ENCODE peak calls at places on chromosomes 7 and 10, in four cellular contexts. L, Z, F and O are unnamed samples.

GRCh38 chr10:29840516-29841276 is 205.9 kb upstream of the SVIL start:
- DNase-seq in F (no peak), Z (peak; percentile 46), L (no peak), O (no peak)

GRCh38 chr7:14691597-14692203 is 210.9 kb downstream of the DGKB start:
- DNase-seq in L (peak; percentile 41), Z (peak; percentile 35), F (no peak), O (no peak)

GRCh38 chr10:89591111-89591795 is 53.8 kb downstream of the PANK1 start:
- DNase-seq in Z (peak; percentile 38), L (no peak), F (no peak), O (no peak)

GRCh38 chr10:9895981-9896380 is 1121.7 kb upstream of the CELF2 start:
- DNase-seq in L (no peak), Z (no peak), F (no peak), O (no peak)

GRCh38 chr7:134470864-134471263 is 12.0 kb upstream of the AKR1B1 start:
- DNase-seq in L (no peak), F (no peak), Z (no peak), O (no peak)

GRCh38 chr10:60426425-60426824 is 36.8 kb upstream of the ANK3 start:
- DNase-seq in Z (no peak), F (no peak), L (no peak), O (no peak)

GRCh38 chr7:69757990-69758430 is 159.7 kb downstream of the AUTS2 start:
- DNase-seq in F (no peak), Z (no peak), L (no peak), O (no peak)

GRCh38 chr7:121107923-121108498 is 119.5 kb downstream of the CPED1 start:
- DNase-seq in Z (no peak), F (no peak), L (no peak), O (no peak)

GRCh38 chr7:45092100-45092930 is 3.5 kb upstream of the NACAD start:
- DNase-seq in F (no peak), L (no peak), Z (no peak), O (peak; percentile 98)

GRCh38 chr7:100476903-100477870 is 1.8 kb downstream of the TSC22D4 start:
- DNase-seq in Z (no peak), L (peak; percentile 64), F (no peak), O (no peak)

DNA sequence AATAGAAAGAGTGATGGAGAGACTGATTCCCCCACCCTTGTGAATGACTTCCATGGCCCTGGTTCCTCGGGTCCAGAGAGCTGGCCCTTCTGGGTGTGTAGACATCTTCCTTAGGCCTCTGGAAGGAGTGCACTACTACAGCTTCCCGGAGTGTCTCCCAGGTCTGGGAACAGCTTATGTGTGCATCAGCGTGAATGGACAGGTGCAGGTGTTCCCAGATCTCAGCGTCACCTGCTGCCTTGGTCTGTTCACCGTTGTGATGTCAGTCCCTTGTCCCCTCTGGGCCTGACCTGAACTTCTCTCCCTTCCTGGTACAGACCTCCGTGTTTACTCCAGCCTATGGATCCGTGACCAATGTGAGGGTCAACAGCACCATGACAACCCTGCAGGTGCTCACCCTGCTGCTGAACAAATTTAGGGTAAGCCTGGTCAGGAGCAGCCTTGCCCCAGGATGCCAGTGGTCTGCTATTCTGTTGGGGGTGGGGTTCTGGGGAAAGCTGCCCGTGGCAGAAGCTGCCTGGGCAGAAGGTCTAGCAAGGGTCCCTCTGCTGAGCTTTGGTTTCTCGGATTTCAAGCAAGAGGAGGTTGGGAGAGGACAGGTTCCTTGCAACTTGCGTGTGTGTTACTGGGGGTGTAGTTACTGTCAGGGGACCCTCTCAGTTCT is 10.5 kb upstream of the DEPP1 start:
- DNase-seq in L (no peak), Z (no peak), F (no peak), O (no peak)
- TF ChIP-seq POLR2A in L (no peak), Z (no peak), F (no peak), O (no peak)

GRCh38 chr7:27106181-27106905 is 3.9 kb upstream of the HOXA2 start:
- DNase-seq in L (no peak), F (no peak), Z (peak; percentile 33), O (no peak)
- TF ChIP-seq POLR2A in L (peak; percentile 23), F (no peak), Z (no peak), O (no peak)

GRCh38 chr10:132538790-132539421 is 1.3 kb downstream of the INPP5A start:
- DNase-seq in Z (peak; percentile 34), F (no peak), L (peak; percentile 10), O (no peak)

GRCh38 chr10:132540456-132540855 is 2.9 kb downstream of the INPP5A start:
- DNase-seq in L (peak; percentile 13), F (no peak), Z (peak; percentile 22), O (no peak)

GRCh38 chr10:132538031-132538789 is 623 bp downstream of the INPP5A start:
- DNase-seq in L (peak; percentile 24), Z (peak; percentile 54), F (no peak), O (no peak)

GRCh38 chr10:132539894-132540293 is 2.3 kb downstream of the INPP5A start:
- DNase-seq in F (no peak), L (no peak), Z (no peak), O (peak; percentile 71)

DNA sequence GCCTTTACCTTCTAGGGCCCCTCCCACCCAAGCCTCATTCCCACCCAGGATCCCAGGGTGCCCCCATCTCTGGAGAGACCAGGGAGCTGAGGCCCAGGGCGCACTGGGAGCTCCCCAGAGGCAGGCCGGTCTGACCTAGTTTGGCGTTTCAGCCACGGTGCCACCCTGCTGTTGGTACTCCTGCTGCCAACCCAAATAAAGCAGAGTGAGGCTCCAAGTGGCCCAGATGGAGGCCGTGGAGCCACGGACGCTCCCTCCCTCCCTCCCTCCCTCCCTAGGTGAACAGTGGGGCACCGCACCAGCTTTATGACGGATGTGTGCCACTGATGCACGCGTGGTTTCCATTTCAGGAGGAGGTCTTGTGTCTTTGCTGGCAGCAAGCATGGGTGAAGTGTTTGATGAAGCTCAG is 1.8 kb downstream of the INPP5A start:
- DNase-seq in Z (peak; percentile 70), F (no peak), L (peak; percentile 19), O (peak; percentile 23)
- TF ChIP-seq POLR2A in Z (peak; percentile 16), F (no peak), L (no peak), O (no peak)

GRCh38 chr10:77513783-77514331 is 123.8 kb downstream of the KCNMA1 start:
- DNase-seq in F (no peak), Z (peak; percentile 56), L (peak; percentile 61), O (peak; percentile 94)
- TF ChIP-seq POLR2A in F (no peak), Z (no peak), L (no peak), O (peak; percentile 17)

DNA sequence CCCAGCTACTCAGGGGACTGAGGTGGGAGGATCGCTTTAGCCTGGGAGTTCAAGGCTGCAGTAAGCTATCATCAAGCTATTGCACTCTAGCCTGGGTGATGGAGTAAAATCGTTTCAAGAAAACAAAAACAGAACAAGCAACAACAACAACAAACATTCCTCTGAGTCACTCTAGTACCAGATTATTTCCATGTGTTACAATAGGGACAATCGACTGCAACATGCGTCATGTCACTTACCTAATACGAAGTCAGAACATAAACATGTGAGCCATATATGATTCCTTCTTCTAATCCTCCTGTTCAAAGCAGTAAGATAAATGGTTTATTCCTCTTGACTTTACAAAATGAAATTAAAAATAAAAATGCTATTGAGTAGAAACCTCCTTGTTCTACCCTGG is 57.3 kb downstream of the ZNF438 start:
- DNase-seq in L (no peak), Z (no peak), F (no peak), O (no peak)
- TF ChIP-seq POLR2A in L (no peak), Z (no peak), F (no peak), O (no peak)

GRCh38 chr10:72276013-72276387 is 2.3 kb downstream of the DDIT4 start:
- DNase-seq in L (peak; percentile 66), Z (peak; percentile 86), F (no peak), O (no peak)
- TF ChIP-seq POLR2A in L (peak; percentile 37), Z (peak; percentile 64), F (no peak), O (no peak)